ENCODE peak calls at places on chromosome 7, in ten cellular contexts. T is C1 segment of cervical spinal cord, W is thyroid gland, S is mucosa of descending colon, P is IMR-90, X is NCI-H2029, A is activated T-cell treated with anti-CD3 and anti-CD28 coated beads for 1 hour, O is type B pancreatic cell, D is GM12865, J is pancreas. L is an unnamed sample.

GRCh38 chr7:151608031-151608551 is 88.4 kb upstream of the RHEB start:
- DNase-seq in X (no peak), S (peak; percentile 60), P (no peak), D (no peak), T (no peak), W (no peak), J (no peak), A (no peak), O (no peak), L (peak; percentile 39)

GRCh38 chr7:40921589-40922315 is 781.1 kb downstream of the INHBA start:
- DNase-seq in J (no peak), A (no peak), T (no peak), P (no peak), X (no peak), O (no peak), D (no peak), S (no peak), W (no peak), L (no peak)

GRCh38 chr7:50552921-50553320 is 12.3 kb downstream of the DDC start:
- DNase-seq in D (peak; percentile 21), A (no peak), O (peak; percentile 70), X (no peak), J (peak; percentile 45), T (no peak), S (no peak), P (peak; percentile 55), W (peak; percentile 12), L (no peak)

GRCh38 chr7:55020481-55020871 is 1.7 kb downstream of the EGFR start:
- DNase-seq in S (peak; percentile 58), P (peak; percentile 60), X (peak; percentile 49), O (no peak), D (no peak), A (no peak), W (peak; percentile 69), T (no peak), J (peak; percentile 79), L (peak; percentile 59)

GRCh38 chr7:1291846-1292765 is 59.4 kb downstream of the UNCX start:
- DNase-seq in X (no peak), S (no peak), W (no peak), A (no peak), T (no peak), D (no peak), O (no peak), J (no peak), P (no peak), L (no peak)

GRCh38 chr7:82317257-82317721 is 126.3 kb downstream of the CACNA2D1 start:
- DNase-seq in X (no peak), S (no peak), T (no peak), O (no peak), W (no peak), P (no peak), D (no peak), A (no peak), J (no peak), L (no peak)

GRCh38 chr7:157442993-157443831 is 106.4 kb downstream of the DNAJB6 start:
- DNase-seq in T (no peak), W (no peak), X (no peak), P (no peak), J (no peak), A (no peak), S (no peak), D (no peak), O (no peak), L (no peak)

GRCh38 chr7:145643981-145644380 is 472.6 kb upstream of the CNTNAP2 start:
- DNase-seq in X (no peak), W (no peak), O (no peak), S (no peak), J (no peak), T (no peak), P (no peak), D (no peak), A (no peak), L (no peak)

GRCh38 chr7:106820321-106821217 is 44.5 kb upstream of the PIK3CG start:
- DNase-seq in W (no peak), O (no peak), X (no peak), S (no peak), T (no peak), P (no peak), D (no peak), J (no peak), A (no peak), L (no peak)

GRCh38 chr7:68547794-68548193 is 1050.5 kb upstream of the AUTS2 start:
- DNase-seq in J (no peak), A (no peak), O (no peak), W (no peak), T (no peak), X (no peak), P (no peak), S (no peak), D (no peak), L (no peak)